ENCODE peak calls at places on chromosomes 12 and 14, in seven cellular contexts. N is AG04450, O is astrocyte of the spinal cord, C is HFFc6, W is pancreas, Q is GM12865, X is BJ. S is an unnamed sample.

GRCh38 chr14:51310453-51311074 is 70.5 kb downstream of the TMX1 start:
- DNase-seq in W (no peak), X (peak), C (peak), N (peak), O (peak), Q (no peak), S (no peak)

GRCh38 chr12:18246057-18246456 is 15.3 kb upstream of the PIK3C2G start:
- DNase-seq in Q (no peak), W (no peak), N (no peak), C (no peak), X (no peak), O (no peak), S (no peak)

GRCh38 chr12:41512531-41512930 is 324.4 kb downstream of the PDZRN4 start:
- DNase-seq in Q (no peak), X (no peak), C (no peak), O (no peak), N (no peak), W (no peak), S (no peak)

GRCh38 chr12:54571166-54571856 is 17.1 kb downstream of the PPP1R1A start:
- DNase-seq in O (no peak), N (no peak), Q (no peak), X (no peak), C (no peak), W (no peak), S (no peak)

GRCh38 chr14:96748371-96748770 is 48.8 kb upstream of the VRK1 start:
- DNase-seq in X (no peak), W (no peak), O (no peak), N (no peak), C (no peak), Q (no peak), S (no peak)

GRCh38 chr12:76450690-76451089 is 102.5 kb upstream of the BBS10 start:
- DNase-seq in C (peak), O (peak), W (no peak), X (no peak), Q (no peak), N (no peak), S (no peak)

GRCh38 chr12:206746-207440 is 7.1 kb downstream of the SLC6A12 start:
- DNase-seq in O (no peak), C (no peak), Q (no peak), X (no peak), W (no peak), N (no peak), S (no peak)

GRCh38 chr12:124568431-124569374 is 1.3 kb upstream of the NCOR2 start:
- DNase-seq in C (peak), O (peak), X (peak), N (peak), Q (peak), W (no peak), S (peak)

GRCh38 chr14:86826641-86827040 is 1166.3 kb downstream of the GALC start:
- DNase-seq in N (no peak), Q (no peak), X (no peak), O (no peak), C (peak), W (no peak), S (no peak)

GRCh38 chr14:87628129-87628528 is 364.9 kb downstream of the GALC start:
- DNase-seq in C (no peak), N (peak), W (no peak), X (peak), O (peak), Q (no peak), S (no peak)

GRCh38 chr12:100427078-100427477 is 46.6 kb upstream of the NR1H4 start:
- DNase-seq in Q (no peak), W (no peak), O (peak), N (no peak), C (peak), X (peak), S (no peak)

GRCh38 chr12:16622315-16622714 is 16.4 kb upstream of the LMO3 start:
- DNase-seq in Q (peak), N (no peak), C (no peak), X (no peak), W (no peak), O (no peak), S (no peak)

DNA sequence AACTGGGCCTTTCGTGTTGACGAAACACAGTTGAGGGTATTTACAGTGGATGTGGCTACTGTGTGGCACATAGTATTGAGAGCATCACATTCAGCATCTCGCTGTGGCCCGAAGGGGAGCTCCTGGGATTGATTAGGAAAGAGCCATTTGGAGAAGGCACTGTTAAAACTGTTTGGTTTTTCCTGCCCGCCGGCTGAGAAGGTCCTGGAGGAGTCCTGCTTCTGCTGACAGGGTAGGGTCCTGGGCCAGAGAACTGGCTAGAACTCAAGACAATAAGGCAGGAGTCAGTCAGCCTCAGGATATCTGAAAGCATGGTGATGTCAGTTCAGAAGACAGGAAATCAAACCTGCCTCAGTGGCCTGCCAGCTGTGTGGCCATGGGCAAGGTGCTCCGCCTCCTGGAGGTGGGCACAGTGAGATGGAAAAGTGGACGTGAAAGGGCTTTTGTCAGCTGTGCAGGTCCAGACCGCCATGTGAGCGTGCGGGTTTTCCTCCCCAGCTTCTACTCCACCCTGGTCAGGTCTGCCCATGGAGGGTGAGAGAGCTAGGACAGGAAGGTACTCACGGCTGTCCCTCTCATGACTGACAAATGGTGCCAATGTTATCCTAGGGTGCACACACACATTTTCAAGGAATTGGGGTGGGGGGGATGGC is 92.3 kb downstream of the NTF3 start:
- DNase-seq in X (no peak), N (no peak), W (no peak), O (no peak), Q (no peak), C (no peak), S (no peak)
- TF ChIP-seq CTCF in X (no peak), N (no peak), W (no peak), O (no peak), Q (no peak), C (no peak), S (no peak)

GRCh38 chr12:5068126-5068525 is 24.4 kb downstream of the KCNA5 start:
- DNase-seq in W (no peak), X (no peak), N (no peak), O (no peak), C (no peak), Q (no peak), S (no peak)

GRCh38 chr12:5063149-5063548 is 19.5 kb downstream of the KCNA5 start:
- DNase-seq in Q (no peak), X (no peak), C (no peak), W (no peak), O (no peak), N (no peak), S (no peak)

GRCh38 chr12:5068623-5069022 is 24.9 kb downstream of the KCNA5 start:
- DNase-seq in O (no peak), Q (no peak), W (no peak), C (no peak), X (no peak), N (no peak), S (no peak)

GRCh38 chr12:5066251-5066650 is 22.6 kb downstream of the KCNA5 start:
- DNase-seq in W (no peak), N (no peak), Q (no peak), X (no peak), C (no peak), O (no peak), S (no peak)

GRCh38 chr12:5064913-5065490 is 21.3 kb downstream of the KCNA5 start:
- DNase-seq in W (no peak), Q (no peak), X (no peak), C (no peak), O (no peak), N (no peak), S (no peak)
- TF ChIP-seq CTCF in W (no peak), Q (no peak), X (no peak), C (no peak), O (no peak), N (no peak), S (no peak)

DNA sequence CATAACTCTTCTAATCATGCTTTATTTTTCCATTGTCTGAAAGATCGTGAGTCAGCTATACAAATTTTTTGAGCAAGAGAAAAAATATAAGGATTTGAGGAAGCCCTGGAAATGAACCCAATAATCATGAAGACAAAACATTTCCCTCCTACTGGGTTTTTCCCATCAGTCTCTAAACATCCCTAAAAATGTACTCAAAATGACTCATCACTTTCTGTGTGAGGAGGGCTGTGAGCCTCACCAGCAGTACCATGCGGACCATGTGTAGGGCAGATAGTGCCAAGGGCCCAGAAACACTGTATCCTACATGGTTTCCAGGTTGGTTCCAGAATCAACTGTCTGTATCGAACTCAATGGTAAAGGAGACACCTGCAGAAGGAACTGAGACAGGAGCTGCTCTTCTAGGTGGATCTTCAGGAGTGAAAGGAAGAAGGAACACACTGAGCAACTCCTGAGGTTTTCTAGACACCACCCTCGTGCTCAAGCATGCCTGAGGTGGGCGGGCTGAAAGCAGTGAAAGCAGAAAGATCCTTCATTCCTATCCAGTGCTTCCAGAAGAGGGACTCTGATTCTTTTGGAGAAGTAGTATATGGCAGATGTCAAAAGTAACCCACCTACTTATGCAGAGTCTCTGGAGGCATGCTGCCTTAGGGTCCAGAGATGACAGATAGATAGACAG is 48.6 kb upstream of the RHOJ start:
- DNase-seq in X (no peak), N (no peak), C (no peak), O (peak), Q (no peak), W (no peak), S (no peak)
- TF ChIP-seq CTCF in X (no peak), N (no peak), C (no peak), O (no peak), Q (no peak), W (no peak), S (no peak)

DNA sequence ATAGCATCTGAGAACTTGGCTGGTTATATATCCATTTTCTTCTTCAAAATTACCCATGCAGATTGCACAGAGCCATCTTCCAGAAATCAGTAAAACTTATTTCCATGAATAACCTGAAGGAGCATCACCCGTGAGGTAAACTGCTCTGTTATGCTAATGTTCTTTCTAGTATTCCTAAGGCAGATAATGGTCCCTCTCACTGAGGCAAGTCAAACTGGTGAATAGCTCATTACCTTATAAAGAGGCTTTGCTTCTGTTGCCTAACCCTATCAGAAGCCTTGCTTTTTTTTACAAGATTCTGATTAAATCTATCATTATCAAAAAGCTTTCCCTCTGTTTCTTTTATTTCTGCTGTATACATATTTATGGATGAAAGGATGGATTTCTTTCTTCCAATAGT is 307.6 kb upstream of the FLRT2 start:
- DNase-seq in Q (no peak), C (no peak), N (no peak), O (no peak), X (no peak), W (no peak), S (no peak)
- TF ChIP-seq CTCF in Q (no peak), C (no peak), N (no peak), O (no peak), X (no peak), W (no peak), S (no peak)

GRCh38 chr14:94532462-94532861 is 23.2 kb upstream of the SERPINA12 start:
- DNase-seq in X (no peak), C (no peak), W (no peak), O (peak), Q (peak), N (no peak), S (no peak)

GRCh38 chr14:94538070-94538740 is 23.0 kb upstream of the SERPINA4 start:
- DNase-seq in N (no peak), X (no peak), Q (peak), W (no peak), O (no peak), C (no peak), S (no peak)

GRCh38 chr14:94539181-94539580 is 22.1 kb upstream of the SERPINA4 start:
- DNase-seq in W (no peak), N (no peak), X (no peak), C (no peak), Q (no peak), O (no peak), S (no peak)

GRCh38 chr14:94540031-94540794 is 21.0 kb upstream of the SERPINA4 start:
- DNase-seq in O (peak), X (no peak), C (no peak), Q (peak), W (no peak), N (no peak), S (no peak)

DNA sequence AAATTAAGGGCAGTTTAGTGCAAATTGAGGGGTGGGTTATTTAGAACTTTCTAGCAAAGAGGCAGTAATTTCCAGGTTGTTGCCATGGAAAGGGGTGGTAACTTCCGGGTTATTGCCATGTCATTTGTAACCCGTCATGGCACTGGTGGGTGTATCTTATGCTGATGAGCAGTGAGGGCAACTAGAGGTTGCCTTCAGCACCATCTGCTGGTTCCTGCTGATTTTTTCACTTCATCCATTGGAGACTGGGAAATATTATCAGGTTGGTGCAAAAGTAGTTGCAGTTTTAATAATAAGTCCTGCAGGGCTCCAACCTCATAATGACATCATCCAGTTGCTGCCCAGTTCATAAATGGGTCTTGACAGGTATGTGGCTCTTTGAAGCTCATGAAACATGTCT is 24.4 kb upstream of the SERPINA4 start:
- DNase-seq in W (no peak), Q (peak), X (no peak), O (peak), N (no peak), C (no peak), S (no peak)
- TF ChIP-seq CTCF in W (no peak), Q (no peak), X (no peak), O (no peak), N (no peak), C (no peak), S (no peak)

S was measured in activated B cell treated with CpG ODN at 0.5 μM for 24 hours.